ENCODE peak calls at places on chromosomes 3 and 15, in seven cellular contexts. V is H54, G is endodermal cell, O is mesenteric fat pad, C is NCI-H524, L is HCEC 1CT, A is upper lobe of right lung. W is an unnamed sample.

GRCh38 chr15:98904466-98905048 is 103.0 kb downstream of the PGPEP1L start:
- DNase-seq in C (peak; percentile 42), A (no peak), G (peak; percentile 83), L (peak; percentile 66), O (no peak), V (no peak), W (peak; percentile 59)

GRCh38 chr3:14234197-14235002 is 55.8 kb downstream of the LSM3 start:
- DNase-seq in C (no peak), A (peak; percentile 73), G (no peak), L (no peak), O (no peak), V (no peak), W (no peak)

GRCh38 chr3:38730281-38730680 is 80.8 kb upstream of the SCN5A start:
- DNase-seq in O (no peak), G (no peak), A (no peak), V (no peak), C (no peak), L (peak; percentile 39), W (no peak)

GRCh38 chr15:71443538-71443937 is 328.3 kb downstream of the THSD4 start:
- DNase-seq in G (peak; percentile 86), L (peak; percentile 44), C (peak; percentile 9), O (no peak), V (no peak), A (peak; percentile 78), W (peak; percentile 29)

GRCh38 chr3:171685116-171685895 is 125.0 kb downstream of the PLD1 start:
- DNase-seq in C (no peak), G (no peak), L (peak; percentile 1), V (no peak), A (no peak), O (no peak), W (no peak)

GRCh38 chr3:172179680-172180399 is 140.5 kb downstream of the FNDC3B start:
- DNase-seq in O (no peak), A (no peak), G (no peak), C (no peak), V (no peak), L (peak; percentile 30), W (no peak)

GRCh38 chr3:69767571-69767970 is 28.3 kb downstream of the MITF start:
- DNase-seq in V (no peak), G (no peak), O (no peak), A (peak; percentile 57), L (no peak), C (no peak), W (no peak)

GRCh38 chr3:149314807-149315578 is 18.4 kb downstream of the TM4SF18 start:
- DNase-seq in L (peak; percentile 70), V (peak; percentile 22), O (no peak), C (no peak), A (no peak), G (no peak), W (no peak)

GRCh38 chr15:80556694-80557367 is 138.3 kb upstream of the ABHD17C start:
- DNase-seq in C (no peak), G (no peak), A (no peak), L (no peak), V (no peak), O (no peak), W (no peak)

GRCh38 chr15:73366766-73367623 is 1.8 kb downstream of the HCN4 start:
- DNase-seq in G (peak; percentile 79), V (no peak), A (no peak), L (no peak), C (no peak), O (no peak), W (peak; percentile 71)

GRCh38 chr15:32732574-32733157 is 14.9 kb downstream of the GREM1 start:
- DNase-seq in O (no peak), C (no peak), G (no peak), V (no peak), A (no peak), L (no peak), W (no peak)

GRCh38 chr15:31398677-31399260 is 72.1 kb downstream of the KLF13 start:
- DNase-seq in G (peak; percentile 42), A (no peak), L (no peak), C (no peak), V (no peak), O (no peak), W (peak; percentile 71)

GRCh38 chr15:41215708-41216107 is 14.8 kb downstream of the EXD1 start:
- DNase-seq in G (no peak), L (no peak), C (no peak), O (no peak), A (no peak), V (no peak), W (no peak)

GRCh38 chr15:82810863-82811421 is 1.5 kb downstream of the WHAMM start:
- DNase-seq in O (no peak), A (no peak), G (no peak), V (no peak), L (peak; percentile 12), C (no peak), W (no peak)

GRCh38 chr3:141236351-141236750 is 4.7 kb downstream of the PXYLP1 start:
- DNase-seq in V (no peak), G (no peak), O (no peak), L (no peak), C (no peak), A (no peak), W (no peak)

GRCh38 chr3:197298341-197298857 is at the start of gene DLG1:
- DNase-seq in L (peak; percentile 84), V (peak; percentile 70), G (peak; percentile 95), C (peak; percentile 94), A (peak; percentile 93), O (peak; percentile 92), W (peak; percentile 86)

GRCh38 chr3:45644063-45644462 is 45.1 kb upstream of the SACM1L start:
- DNase-seq in C (no peak), V (no peak), A (no peak), L (peak; percentile 90), G (no peak), O (no peak), W (no peak)

GRCh38 chr3:185489462-185489861 is 9.4 kb downstream of the TMEM41A start:
- DNase-seq in V (no peak), L (no peak), C (no peak), A (no peak), G (no peak), O (no peak), W (no peak)

GRCh38 chr3:42728668-42729364 is 26.2 kb upstream of the HHATL start:
- DNase-seq in O (peak; percentile 67), L (no peak), V (no peak), G (no peak), A (no peak), C (no peak), W (no peak)

GRCh38 chr3:74643636-74644035 is 29.2 kb upstream of the CNTN3 start:
- DNase-seq in C (peak; percentile 30), G (no peak), L (no peak), V (no peak), O (no peak), A (no peak), W (peak; percentile 92)

GRCh38 chr3:162391301-162391700 is 894.7 kb downstream of the OTOL1 start:
- DNase-seq in G (no peak), L (peak; percentile 74), V (peak; percentile 2), A (no peak), C (no peak), O (no peak), W (no peak)

GRCh38 chr15:93038064-93038705 is 50.8 kb downstream of the RGMA start:
- DNase-seq in O (peak; percentile 82), A (peak; percentile 42), L (no peak), C (no peak), G (no peak), V (no peak), W (no peak)

GRCh38 chr3:112656045-112656444 is 15.1 kb upstream of the CCDC80 start:
- DNase-seq in C (no peak), O (no peak), G (no peak), L (peak; percentile 45), V (no peak), A (no peak), W (no peak)

GRCh38 chr3:182258538-182259177 is 534.6 kb upstream of the ATP11B start:
- DNase-seq in C (peak; percentile 46), O (no peak), A (no peak), V (peak; percentile 8), L (no peak), G (no peak), W (peak; percentile 16)

GRCh38 chr3:11085078-11085840 is 69.0 kb upstream of the HRH1 start:
- DNase-seq in G (no peak), C (no peak), V (no peak), A (no peak), O (no peak), L (peak; percentile 6), W (no peak)

GRCh38 chr3:134609821-134610454 is 40.9 kb downstream of the KY start:
- DNase-seq in G (peak; percentile 39), O (no peak), L (no peak), A (no peak), C (no peak), V (no peak), W (no peak)

GRCh38 chr15:40052604-40053003 is 13.6 kb upstream of the SRP14 start:
- DNase-seq in L (no peak), O (peak; percentile 51), A (no peak), C (no peak), V (no peak), G (no peak), W (no peak)

GRCh38 chr3:143170043-143170442 is 50.5 kb downstream of the CHST2 start:
- DNase-seq in L (no peak), G (no peak), V (no peak), C (no peak), A (no peak), O (no peak), W (no peak)

GRCh38 chr15:81265944-81266775 is 57.8 kb downstream of the STARD5 start:
- DNase-seq in O (no peak), V (peak; percentile 31), L (peak; percentile 70), C (peak; percentile 84), G (peak; percentile 94), A (peak; percentile 86), W (peak; percentile 79)

GRCh38 chr15:80264031-80264430 is 12.0 kb upstream of the CTXND1 start:
- DNase-seq in V (no peak), C (no peak), L (no peak), A (no peak), G (peak; percentile 47), O (no peak), W (no peak)

GRCh38 chr3:28053759-28054158 is 187.7 kb upstream of the CMC1 start:
- DNase-seq in O (no peak), G (no peak), A (no peak), V (peak; percentile 19), L (peak; percentile 94), C (no peak), W (no peak)

W was measured in SK-N-DZ.